ENCODE peak calls at places on chromosomes 4 and X, in four cellular contexts. E, B, D and M are unnamed samples.

GRCh38 chrX:7215842-7216241 is 67.9 kb upstream of the PUDP start:
- DNase-seq in E (no peak), B (no peak), D (no peak), M (no peak)

GRCh38 chrX:1389181-1389992 is 2.5 kb downstream of the SLC25A6 start:
- DNase-seq in E (no peak), B (no peak), D (peak; percentile 46), M (no peak)

GRCh38 chr4:40924096-40924792 is 174.5 kb downstream of the NSUN7 start:
- DNase-seq in E (peak; percentile 57), B (peak; percentile 82), D (peak; percentile 81), M (peak; percentile 75)

GRCh38 chrX:2402361-2402690 is 98.5 kb downstream of the DHRSX start:
- DNase-seq in E (no peak), B (no peak), D (no peak), M (no peak)

GRCh38 chr4:186946682-186947294 is 223.1 kb upstream of the FAT1 start:
- DNase-seq in E (no peak), B (no peak), D (no peak), M (peak; percentile 25)

GRCh38 chr4:150259861-150260567 is 181.8 kb downstream of the DCLK2 start:
- DNase-seq in E (no peak), B (no peak), D (no peak), M (no peak)

GRCh38 chrX:48459483-48459882 is 10.6 kb downstream of the SLC38A5 start:
- DNase-seq in E (no peak), B (no peak), D (no peak), M (no peak)

GRCh38 chr4:146379744-146380143 is 142.0 kb downstream of the SLC10A7 start:
- DNase-seq in E (no peak), B (no peak), D (no peak), M (no peak)

GRCh38 chrX:41014776-41015175 is 70.5 kb upstream of the USP9X start:
- DNase-seq in E (no peak), B (no peak), D (no peak), M (no peak)

GRCh38 chr4:186134254-186134653 is 29.8 kb downstream of the FAM149A start:
- DNase-seq in E (no peak), B (peak; percentile 20), D (no peak), M (no peak)

GRCh38 chr4:845233-845835 is 19.4 kb upstream of the CPLX1 start:
- DNase-seq in E (no peak), B (no peak), D (peak; percentile 20), M (no peak)